ENCODE peak calls at places on chromosome 16, in four cellular contexts. One of them, this sample, is unnamed.

GRCh38 chr16:84312783-84313382 is 18.2 kb downstream of the WFDC1 start:
- DNase-seq in K562: no peak
- DNase-seq in A549: no peak
- DNase-seq in WTC11: peak
- DNase-seq in this sample: no peak

GRCh38 chr16:66690106-66690847 is 6.3 kb downstream of the CMTM4 start:
- DNase-seq in K562: no peak
- DNase-seq in A549: no peak
- DNase-seq in WTC11: no peak
- DNase-seq in this sample: peak

GRCh38 chr16:6279261-6279660 is 1053.4 kb upstream of the RBFOX1 start:
- DNase-seq in K562: no peak
- DNase-seq in A549: no peak
- DNase-seq in WTC11: no peak
- DNase-seq in this sample: no peak

GRCh38 chr16:64121473-64121872 is 1000.4 kb downstream of the CDH11 start:
- DNase-seq in K562: no peak
- DNase-seq in A549: no peak
- DNase-seq in WTC11: no peak
- DNase-seq in this sample: no peak

GRCh38 chr16:8959921-8960787 is 3.6 kb downstream of the USP7 start:
- DNase-seq in K562: no peak
- DNase-seq in A549: no peak
- DNase-seq in WTC11: no peak
- DNase-seq in this sample: peak

GRCh38 chr16:88599825-88600538 is 29.8 kb downstream of the ZC3H18 start:
- DNase-seq in K562: no peak
- DNase-seq in A549: no peak
- DNase-seq in WTC11: no peak
- DNase-seq in this sample: no peak

GRCh38 chr16:2860826-2861567 is 3.0 kb upstream of the PRSS22 start:
- DNase-seq in K562: peak
- DNase-seq in A549: no peak
- DNase-seq in WTC11: no peak
- DNase-seq in this sample: no peak

GRCh38 chr16:80144191-80144590 is 396.6 kb upstream of the DYNLRB2 start:
- DNase-seq in K562: no peak
- DNase-seq in A549: no peak
- DNase-seq in WTC11: no peak
- DNase-seq in this sample: no peak

GRCh38 chr16:46899443-46900143 is 15.4 kb downstream of the GPT2 start:
- DNase-seq in K562: no peak
- DNase-seq in A549: no peak
- DNase-seq in WTC11: no peak
- DNase-seq in this sample: no peak

GRCh38 chr16:66928702-66929388 is 3.5 kb upstream of the RRAD start:
- DNase-seq in K562: peak
- DNase-seq in A549: peak
- DNase-seq in WTC11: peak
- DNase-seq in this sample: peak

GRCh38 chr16:70752381-70752780 is 48.6 kb downstream of the VAC14 start:
- DNase-seq in K562: no peak
- DNase-seq in A549: no peak
- DNase-seq in WTC11: no peak
- DNase-seq in this sample: no peak

GRCh38 chr16:86104537-86105048 is 205.6 kb downstream of the IRF8 start:
- DNase-seq in K562: no peak
- DNase-seq in A549: no peak
- DNase-seq in WTC11: no peak
- DNase-seq in this sample: no peak

GRCh38 chr16:19077879-19078278 is 10.5 kb downstream of the COQ7 start:
- DNase-seq in K562: no peak
- DNase-seq in A549: no peak
- DNase-seq in WTC11: no peak
- DNase-seq in this sample: no peak

GRCh38 chr16:59192551-59193199 is 458.6 kb upstream of the GOT2 start:
- DNase-seq in K562: no peak
- DNase-seq in A549: peak
- DNase-seq in WTC11: peak
- DNase-seq in this sample: peak

GRCh38 chr16:50311134-50311528 is 44.8 kb downstream of the ADCY7 start:
- DNase-seq in K562: no peak
- DNase-seq in A549: no peak
- DNase-seq in WTC11: no peak
- DNase-seq in this sample: no peak

GRCh38 chr16:87451563-87452210 is 41.1 kb downstream of the ZCCHC14 start:
- DNase-seq in K562: no peak
- DNase-seq in A549: no peak
- DNase-seq in WTC11: no peak
- DNase-seq in this sample: no peak

GRCh38 chr16:77877712-77878111 is 89.3 kb downstream of the VAT1L start:
- DNase-seq in K562: no peak
- DNase-seq in A549: peak
- DNase-seq in WTC11: no peak
- DNase-seq in this sample: peak

GRCh38 chr16:88650749-88651275 is at the start of gene CYBA:
- DNase-seq in K562: peak
- DNase-seq in A549: peak
- DNase-seq in WTC11: peak
- DNase-seq in this sample: peak

GRCh38 chr16:66984902-66985311 is 3.5 kb upstream of the CES4A start:
- DNase-seq in K562: no peak
- DNase-seq in A549: no peak
- DNase-seq in WTC11: no peak
- DNase-seq in this sample: no peak

GRCh38 chr16:2824626-2825025 is 5.5 kb upstream of the ZG16B start:
- DNase-seq in K562: no peak
- DNase-seq in A549: no peak
- DNase-seq in WTC11: no peak
- DNase-seq in this sample: no peak

GRCh38 chr16:9647981-9648701 is 534.1 kb downstream of the GRIN2A start:
- DNase-seq in K562: peak
- DNase-seq in A549: peak
- DNase-seq in WTC11: no peak
- DNase-seq in this sample: peak

GRCh38 chr16:85418978-85419491 is 194.1 kb upstream of the GSE1 start:
- DNase-seq in K562: no peak
- DNase-seq in A549: no peak
- DNase-seq in WTC11: peak
- DNase-seq in this sample: no peak

GRCh38 chr16:6266703-6267102 is 1065.9 kb upstream of the RBFOX1 start:
- DNase-seq in K562: no peak
- DNase-seq in A549: no peak
- DNase-seq in WTC11: no peak
- DNase-seq in this sample: no peak

GRCh38 chr16:35391328-35391727 is 1931.9 kb downstream of the TP53TG3F start:
- DNase-seq in K562: peak
- DNase-seq in A549: peak
- DNase-seq in WTC11: peak
- DNase-seq in this sample: peak

GRCh38 chr16:2799852-2800226 is 1.6 kb downstream of the PRSS41 start:
- DNase-seq in K562: no peak
- DNase-seq in A549: peak
- DNase-seq in WTC11: no peak
- DNase-seq in this sample: peak

GRCh38 chr16:70688266-70688742 is 2.5 kb upstream of the MTSS2 start:
- DNase-seq in K562: no peak
- DNase-seq in A549: no peak
- DNase-seq in WTC11: no peak
- DNase-seq in this sample: no peak

GRCh38 chr16:73251608-73252007 is 203.7 kb upstream of the ZFHX3 start:
- DNase-seq in K562: no peak
- DNase-seq in A549: no peak
- DNase-seq in WTC11: no peak
- DNase-seq in this sample: no peak

GRCh38 chr16:66662445-66663194 is 33.9 kb downstream of the CMTM4 start:
- DNase-seq in K562: peak
- DNase-seq in A549: peak
- DNase-seq in WTC11: no peak
- DNase-seq in this sample: peak

GRCh38 chr16:14510939-14511797 is 118.9 kb downstream of the PARN start:
- DNase-seq in K562: no peak
- DNase-seq in A549: peak
- DNase-seq in WTC11: no peak
- DNase-seq in this sample: peak

GRCh38 chr16:80014241-80014939 is 413.9 kb upstream of the MAF start:
- DNase-seq in K562: no peak
- DNase-seq in A549: peak
- DNase-seq in WTC11: no peak
- DNase-seq in this sample: peak

GRCh38 chr16:2952679-2953078 is 11.4 kb upstream of the KREMEN2 start:
- DNase-seq in K562: no peak
- DNase-seq in A549: no peak
- DNase-seq in WTC11: no peak
- DNase-seq in this sample: no peak

GRCh38 chr16:20865420-20866126 is 34.6 kb downstream of the DCUN1D3 start:
- DNase-seq in K562: no peak
- DNase-seq in A549: peak
- DNase-seq in WTC11: no peak
- DNase-seq in this sample: no peak
- TF ChIP-seq NR3C1 in K562: no peak
- TF ChIP-seq NR3C1 in A549: no peak
- TF ChIP-seq NR3C1 in WTC11: no peak
- TF ChIP-seq NR3C1 in this sample: no peak

DNA sequence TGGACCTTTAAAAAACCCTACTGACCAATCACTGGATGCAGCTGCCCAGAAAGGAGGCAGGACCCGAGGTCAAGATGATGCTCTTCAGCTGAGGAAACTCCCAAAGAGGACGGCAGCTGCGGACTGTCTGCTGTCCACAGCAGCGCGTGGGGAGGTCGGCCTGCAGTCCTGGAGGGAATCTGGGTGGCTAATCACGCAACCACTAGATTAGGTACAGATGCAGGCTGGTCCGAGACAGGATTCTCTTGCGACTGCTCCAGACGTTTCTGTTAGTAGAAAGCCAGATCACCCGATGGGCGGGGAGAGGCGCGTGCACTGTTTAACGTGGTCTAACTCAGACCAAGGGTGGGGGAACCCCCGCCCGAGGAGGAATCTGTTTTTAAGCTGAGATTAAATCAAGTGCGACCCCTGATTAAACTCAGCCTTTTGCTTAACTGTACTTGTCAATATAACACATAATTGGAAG is 8.8 kb downstream of the CTRB2 start:
- DNase-seq in K562: no peak
- DNase-seq in A549: no peak
- DNase-seq in WTC11: no peak
- DNase-seq in this sample: no peak
- TF ChIP-seq NR3C1 in K562: no peak
- TF ChIP-seq NR3C1 in A549: no peak
- TF ChIP-seq NR3C1 in WTC11: no peak
- TF ChIP-seq NR3C1 in this sample: no peak

GRCh38 chr16:55476625-55477533 is 2.1 kb upstream of the MMP2 start:
- DNase-seq in K562: no peak
- DNase-seq in A549: no peak
- DNase-seq in WTC11: no peak
- DNase-seq in this sample: no peak

GRCh38 chr16:55482056-55482455 is 3.1 kb downstream of the MMP2 start:
- DNase-seq in K562: no peak
- DNase-seq in A549: no peak
- DNase-seq in WTC11: no peak
- DNase-seq in this sample: no peak

GRCh38 chr16:55479560-55480197 is 681 bp downstream of the MMP2 start:
- DNase-seq in K562: no peak
- DNase-seq in A549: no peak
- DNase-seq in WTC11: no peak
- DNase-seq in this sample: no peak

GRCh38 chr16:55478827-55479559 is at the start of gene MMP2:
- DNase-seq in K562: no peak
- DNase-seq in A549: no peak
- DNase-seq in WTC11: peak
- DNase-seq in this sample: no peak

GRCh38 chr16:55480228-55480655 is 1.2 kb downstream of the MMP2 start:
- DNase-seq in K562: no peak
- DNase-seq in A549: no peak
- DNase-seq in WTC11: peak
- DNase-seq in this sample: no peak
- TF ChIP-seq NR3C1 in K562: no peak
- TF ChIP-seq NR3C1 in A549: no peak
- TF ChIP-seq NR3C1 in WTC11: no peak
- TF ChIP-seq NR3C1 in this sample: no peak

DNA sequence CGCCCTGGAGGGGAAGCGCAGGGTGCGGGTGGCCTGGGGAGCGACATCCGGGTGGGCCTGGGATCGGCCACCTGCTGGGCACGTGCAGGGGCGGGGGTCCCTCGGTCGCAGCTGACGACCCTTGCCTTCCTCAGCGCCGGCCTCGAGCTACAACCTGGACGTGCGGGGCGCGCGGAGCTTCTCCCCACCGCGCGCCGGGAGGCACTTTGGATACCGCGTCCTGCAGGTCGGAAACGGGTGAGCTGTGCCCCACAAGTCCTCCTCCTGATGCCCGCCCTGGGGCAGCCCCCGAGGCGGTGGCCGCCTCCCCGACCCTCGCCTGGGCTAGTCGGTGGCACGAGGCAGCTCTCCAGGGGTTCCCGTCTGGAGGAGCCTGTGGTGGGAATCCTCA is 1.5 kb downstream of the ITGAL start:
- DNase-seq in K562: no peak
- DNase-seq in A549: no peak
- DNase-seq in WTC11: no peak
- DNase-seq in this sample: no peak
- TF ChIP-seq NR3C1 in K562: no peak
- TF ChIP-seq NR3C1 in A549: no peak
- TF ChIP-seq NR3C1 in WTC11: no peak
- TF ChIP-seq NR3C1 in this sample: no peak

GRCh38 chr16:81263470-81264200 is 25.1 kb downstream of the BCO1 start:
- DNase-seq in K562: no peak
- DNase-seq in A549: no peak
- DNase-seq in WTC11: no peak
- DNase-seq in this sample: no peak

GRCh38 chr16:81264386-81264785 is 25.9 kb downstream of the BCO1 start:
- DNase-seq in K562: no peak
- DNase-seq in A549: no peak
- DNase-seq in WTC11: no peak
- DNase-seq in this sample: no peak

GRCh38 chr16:81265052-81265451 is 26.6 kb downstream of the BCO1 start:
- DNase-seq in K562: no peak
- DNase-seq in A549: no peak
- DNase-seq in WTC11: no peak
- DNase-seq in this sample: no peak

GRCh38 chr16:81265658-81266451 is 27.4 kb downstream of the BCO1 start:
- DNase-seq in K562: no peak
- DNase-seq in A549: no peak
- DNase-seq in WTC11: no peak
- DNase-seq in this sample: no peak

DNA sequence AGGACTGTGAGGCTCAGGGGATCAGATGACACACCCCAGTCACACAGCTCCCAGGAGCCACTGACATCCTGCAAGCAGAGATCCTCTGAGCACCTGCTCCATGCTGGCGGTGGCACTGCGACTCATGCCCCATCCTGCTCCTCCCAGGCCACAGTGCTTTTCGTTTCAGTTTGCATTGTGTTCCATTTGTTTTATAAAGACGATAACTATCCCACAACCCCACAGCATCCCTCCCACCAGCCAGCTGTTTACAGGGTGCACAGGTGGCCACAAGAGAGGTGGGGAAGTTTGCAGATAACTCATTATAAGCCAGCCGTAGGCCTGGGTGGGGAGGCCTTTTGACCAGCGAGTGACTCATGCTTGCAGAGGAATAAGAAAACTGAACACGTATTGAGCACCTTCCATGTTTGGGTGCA is 28.2 kb downstream of the BCO1 start:
- DNase-seq in K562: no peak
- DNase-seq in A549: no peak
- DNase-seq in WTC11: no peak
- DNase-seq in this sample: no peak
- TF ChIP-seq NR3C1 in K562: no peak
- TF ChIP-seq NR3C1 in A549: no peak
- TF ChIP-seq NR3C1 in WTC11: no peak
- TF ChIP-seq NR3C1 in this sample: no peak